ENCODE peak calls at places on chromosomes 16 and 17, in seven cellular contexts. R is activated CD4-positive, alpha-beta T cell treated with anti-CD3 and anti-CD28 coated beads, Interleukin-2, amount 50 U/mL, for 1 hour; P is NCI-H510A; X is colonic mucosa; M is NCI-H774; A is posterior cingulate gyrus; N is NCI-H345. T is an unnamed sample.

GRCh38 chr16:85903576-85903975 is 4.6 kb downstream of the IRF8 start:
- DNase-seq in A (no peak), N (no peak), M (no peak), P (no peak), X (no peak), R (no peak), T (peak; percentile 77)

GRCh38 chr17:41777157-41777578 is 9.3 kb downstream of the JUP start:
- DNase-seq in M (no peak), X (no peak), A (no peak), P (no peak), R (no peak), N (no peak), T (no peak)

GRCh38 chr17:3600529-3601205 is 8.5 kb downstream of the TRPV1 start:
- DNase-seq in N (no peak), P (no peak), R (no peak), A (peak; percentile 65), X (no peak), M (no peak), T (no peak)

GRCh38 chr17:2054262-2054739 is 602 bp upstream of the HIC1 start:
- DNase-seq in P (no peak), R (no peak), A (peak; percentile 90), M (no peak), X (no peak), N (peak; percentile 42), T (no peak)

GRCh38 chr17:43871947-43872690 is 25.1 kb downstream of the CD300LG start:
- DNase-seq in N (peak; percentile 35), A (no peak), P (no peak), R (no peak), M (peak; percentile 33), X (peak; percentile 78), T (no peak)

GRCh38 chr17:78781339-78782304 is at the start of gene CYTH1:
- DNase-seq in R (peak; percentile 38), M (peak; percentile 35), A (peak; percentile 93), N (peak; percentile 37), P (no peak), X (peak; percentile 46), T (no peak)

GRCh38 chr17:21012736-21013135 is 30.1 kb downstream of the USP22 start:
- DNase-seq in N (no peak), P (no peak), M (no peak), R (no peak), X (no peak), A (peak; percentile 55), T (no peak)

GRCh38 chr16:69276143-69277115 is 34.7 kb upstream of the VPS4A start:
- DNase-seq in M (no peak), N (no peak), R (no peak), X (no peak), A (no peak), P (no peak), T (no peak)

GRCh38 chr16:22008215-22009142 is 568 bp downstream of the MOSMO start:
- DNase-seq in M (no peak), P (no peak), A (peak; percentile 87), N (no peak), X (peak; percentile 36), R (peak; percentile 13), T (peak; percentile 40)

GRCh38 chr17:79095345-79096055 is 20.9 kb downstream of the ENGASE start:
- DNase-seq in R (no peak), A (no peak), X (no peak), M (no peak), N (peak; percentile 44), P (no peak), T (no peak)

GRCh38 chr17:73341350-73342056 is 29.7 kb upstream of the CDC42EP4 start:
- DNase-seq in X (no peak), M (no peak), P (no peak), A (no peak), R (no peak), N (no peak), T (no peak)